ENCODE peak calls at places on chromosome 14, in ten cellular contexts. One of them, this sample, is unnamed.

GRCh38 chr14:57865066-57865449 is 834 bp downstream of the SLC35F4 start:
- DNase-seq in choroid plexus epithelial cell: no peak
- DNase-seq in foreskin fibroblast: no peak
- DNase-seq in SW 1271: no peak
- DNase-seq in retinal pigment epithelial cell: no peak
- DNase-seq in thoracic aorta: no peak
- DNase-seq in RPMI7951: no peak
- DNase-seq in iPS DF 19.7: no peak
- DNase-seq in kidney glomerular epithelial cell: no peak
- DNase-seq in activated naive CD4-positive, alpha-beta T cell treated with Interleukin-2 at 50 U/mL for 16 hours: no peak
- DNase-seq in this sample: no peak

GRCh38 chr14:61631044-61631692 is 64.1 kb upstream of the HIF1A start:
- DNase-seq in kidney glomerular epithelial cell: no peak
- DNase-seq in retinal pigment epithelial cell: no peak
- DNase-seq in thoracic aorta: no peak
- DNase-seq in foreskin fibroblast: no peak
- DNase-seq in choroid plexus epithelial cell: no peak
- DNase-seq in iPS DF 19.7: no peak
- DNase-seq in RPMI7951: no peak
- DNase-seq in activated naive CD4-positive, alpha-beta T cell treated with Interleukin-2 at 50 U/mL for 16 hours: no peak
- DNase-seq in SW 1271: no peak
- DNase-seq in this sample: no peak

GRCh38 chr14:91744068-91744480 is 12.2 kb upstream of the CATSPERB start:
- DNase-seq in choroid plexus epithelial cell: peak; percentile 6
- DNase-seq in kidney glomerular epithelial cell: no peak
- DNase-seq in SW 1271: no peak
- DNase-seq in RPMI7951: no peak
- DNase-seq in thoracic aorta: no peak
- DNase-seq in foreskin fibroblast: peak; percentile 41
- DNase-seq in iPS DF 19.7: no peak
- DNase-seq in activated naive CD4-positive, alpha-beta T cell treated with Interleukin-2 at 50 U/mL for 16 hours: no peak
- DNase-seq in retinal pigment epithelial cell: no peak
- DNase-seq in this sample: no peak

GRCh38 chr14:28719130-28719529 is 47.5 kb upstream of the FOXG1 start:
- DNase-seq in thoracic aorta: no peak
- DNase-seq in SW 1271: no peak
- DNase-seq in activated naive CD4-positive, alpha-beta T cell treated with Interleukin-2 at 50 U/mL for 16 hours: no peak
- DNase-seq in retinal pigment epithelial cell: no peak
- DNase-seq in kidney glomerular epithelial cell: no peak
- DNase-seq in choroid plexus epithelial cell: no peak
- DNase-seq in RPMI7951: no peak
- DNase-seq in foreskin fibroblast: no peak
- DNase-seq in iPS DF 19.7: no peak
- DNase-seq in this sample: no peak

GRCh38 chr14:103105580-103106168 is 11.1 kb downstream of the EXOC3L4 start:
- DNase-seq in retinal pigment epithelial cell: no peak
- DNase-seq in thoracic aorta: no peak
- DNase-seq in SW 1271: no peak
- DNase-seq in kidney glomerular epithelial cell: no peak
- DNase-seq in activated naive CD4-positive, alpha-beta T cell treated with Interleukin-2 at 50 U/mL for 16 hours: no peak
- DNase-seq in choroid plexus epithelial cell: no peak
- DNase-seq in iPS DF 19.7: no peak
- DNase-seq in RPMI7951: no peak
- DNase-seq in foreskin fibroblast: no peak
- DNase-seq in this sample: no peak

GRCh38 chr14:75249958-75250336 is 28.7 kb upstream of the FOS start:
- DNase-seq in iPS DF 19.7: no peak
- DNase-seq in choroid plexus epithelial cell: no peak
- DNase-seq in retinal pigment epithelial cell: no peak
- DNase-seq in RPMI7951: no peak
- DNase-seq in SW 1271: no peak
- DNase-seq in activated naive CD4-positive, alpha-beta T cell treated with Interleukin-2 at 50 U/mL for 16 hours: no peak
- DNase-seq in foreskin fibroblast: no peak
- DNase-seq in kidney glomerular epithelial cell: no peak
- DNase-seq in thoracic aorta: no peak
- DNase-seq in this sample: no peak

GRCh38 chr14:99731536-99732435 is 47.7 kb downstream of the CYP46A1 start:
- DNase-seq in SW 1271: no peak
- DNase-seq in choroid plexus epithelial cell: no peak
- DNase-seq in kidney glomerular epithelial cell: no peak
- DNase-seq in thoracic aorta: no peak
- DNase-seq in activated naive CD4-positive, alpha-beta T cell treated with Interleukin-2 at 50 U/mL for 16 hours: no peak
- DNase-seq in iPS DF 19.7: no peak
- DNase-seq in retinal pigment epithelial cell: no peak
- DNase-seq in foreskin fibroblast: no peak
- DNase-seq in RPMI7951: no peak
- DNase-seq in this sample: no peak

GRCh38 chr14:77039285-77040058 is 11.0 kb upstream of the IRF2BPL start:
- DNase-seq in thoracic aorta: no peak
- DNase-seq in activated naive CD4-positive, alpha-beta T cell treated with Interleukin-2 at 50 U/mL for 16 hours: no peak
- DNase-seq in foreskin fibroblast: no peak
- DNase-seq in choroid plexus epithelial cell: peak; percentile 62
- DNase-seq in SW 1271: no peak
- DNase-seq in kidney glomerular epithelial cell: no peak
- DNase-seq in RPMI7951: peak; percentile 71
- DNase-seq in iPS DF 19.7: no peak
- DNase-seq in retinal pigment epithelial cell: no peak
- DNase-seq in this sample: peak; percentile 81

GRCh38 chr14:103533137-103533998 is 4.4 kb downstream of the TRMT61A start:
- DNase-seq in activated naive CD4-positive, alpha-beta T cell treated with Interleukin-2 at 50 U/mL for 16 hours: no peak
- DNase-seq in kidney glomerular epithelial cell: no peak
- DNase-seq in RPMI7951: no peak
- DNase-seq in SW 1271: no peak
- DNase-seq in foreskin fibroblast: no peak
- DNase-seq in choroid plexus epithelial cell: no peak
- DNase-seq in thoracic aorta: no peak
- DNase-seq in iPS DF 19.7: no peak
- DNase-seq in retinal pigment epithelial cell: no peak
- DNase-seq in this sample: no peak

GRCh38 chr14:68786491-68787234 is 6.2 kb downstream of the ZFP36L1 start:
- DNase-seq in thoracic aorta: no peak
- DNase-seq in choroid plexus epithelial cell: peak; percentile 59
- DNase-seq in kidney glomerular epithelial cell: peak; percentile 58
- DNase-seq in activated naive CD4-positive, alpha-beta T cell treated with Interleukin-2 at 50 U/mL for 16 hours: no peak
- DNase-seq in iPS DF 19.7: no peak
- DNase-seq in RPMI7951: peak; percentile 78
- DNase-seq in foreskin fibroblast: peak; percentile 86
- DNase-seq in retinal pigment epithelial cell: no peak
- DNase-seq in SW 1271: peak; percentile 14
- DNase-seq in this sample: peak; percentile 69